ENCODE peak calls at places on chromosomes 7 and 10, in seven cellular contexts. Y is NCI-H1092; B is myocyte; F is stimulated activated CD4-positive, alpha-beta T cell treated with anti-CD3 and anti-CD28 coated beads, Interleukin-4, amount 100 ng/mL, for 4 hours; O is fibroblast of the aortic adventitia; N is activated T-cell treated with anti-CD3 and anti-CD28 coated beads, Interleukin-2, amount 50 U/mL, for 72 hours; J is stomach. Q is an unnamed sample.

GRCh38 chr10:110398419-110399162 is 93.9 kb upstream of the SMNDC1 start:
- DNase-seq in Y (no peak), B (peak; percentile 91), F (no peak), O (peak; percentile 95), N (no peak), J (peak; percentile 79), Q (peak; percentile 96)

GRCh38 chr10:95867866-95868265 is 39.9 kb upstream of the CC2D2B start:
- DNase-seq in Y (no peak), B (no peak), F (no peak), O (no peak), N (peak; percentile 16), J (no peak), Q (no peak)

GRCh38 chr10:123284022-123284421 is 129.8 kb downstream of the BUB3 start:
- DNase-seq in Y (no peak), B (peak; percentile 53), F (no peak), O (no peak), N (no peak), J (no peak), Q (no peak)

GRCh38 chr10:85976267-85976793 is 390.3 kb downstream of the GRID1 start:
- DNase-seq in Y (no peak), B (no peak), F (no peak), O (no peak), N (no peak), J (no peak), Q (no peak)

GRCh38 chr10:34254596-34254995 is 560.5 kb downstream of the PARD3 start:
- DNase-seq in Y (no peak), B (peak; percentile 85), F (no peak), O (peak; percentile 59), N (peak; percentile 59), J (no peak), Q (peak; percentile 68)

GRCh38 chr10:125261491-125262186 is 101.3 kb upstream of the CTBP2 start:
- DNase-seq in Y (no peak), B (no peak), F (no peak), O (no peak), N (no peak), J (no peak), Q (no peak)

GRCh38 chr7:22001345-22002004 is 55.8 kb upstream of the CDCA7L start:
- DNase-seq in Y (no peak), B (peak; percentile 84), F (no peak), O (peak; percentile 79), N (peak; percentile 9), J (no peak), Q (peak; percentile 81)

GRCh38 chr10:61786728-61787127 is 114.8 kb upstream of the ARID5B start:
- DNase-seq in Y (no peak), B (peak; percentile 68), F (no peak), O (peak; percentile 91), N (peak; percentile 26), J (no peak), Q (peak; percentile 82)

GRCh38 chr7:80105706-80106408 is 28.8 kb upstream of the GNAI1 start:
- DNase-seq in Y (no peak), B (no peak), F (no peak), O (no peak), N (no peak), J (no peak), Q (no peak)

GRCh38 chr10:123945506-123945905 is 53.9 kb upstream of the CPXM2 start:
- DNase-seq in Y (no peak), B (peak; percentile 33), F (no peak), O (peak; percentile 58), N (no peak), J (no peak), Q (peak; percentile 74)

GRCh38 chr7:139502226-139502625 is 18.8 kb upstream of the KLRG2 start:
- DNase-seq in Y (no peak), B (no peak), F (no peak), O (no peak), N (no peak), J (no peak), Q (no peak)

Q was measured in AG10803.